ENCODE peak calls at places on chromosomes 12 and 14, in six cellular contexts. Z, P, H, E, O and V are unnamed samples.

GRCh38 chr12:113088971-113089756 is 32.6 kb downstream of the DTX1 start:
- DNase-seq in H (no peak), P (peak), Z (no peak), E (no peak), O (peak), V (no peak)

GRCh38 chr12:48980389-48980952 is 2.3 kb downstream of the WNT1 start:
- DNase-seq in Z (no peak), H (no peak), O (no peak), E (no peak), P (no peak), V (peak)

GRCh38 chr12:49980501-49981158 is 7.9 kb downstream of the AQP6 start:
- DNase-seq in Z (no peak), H (no peak), E (no peak), P (no peak), O (no peak), V (peak)

GRCh38 chr14:35879141-35879648 is 53.1 kb downstream of the BRMS1L start:
- DNase-seq in E (peak), H (no peak), Z (peak), O (no peak), P (no peak), V (no peak)

GRCh38 chr14:64438181-64438839 is 27.0 kb upstream of the AKAP5 start:
- DNase-seq in P (no peak), O (no peak), Z (peak), H (no peak), E (peak), V (no peak)

GRCh38 chr14:105168496-105168978 is at the start of gene JAG2:
- DNase-seq in P (no peak), O (peak), Z (no peak), H (peak), E (peak), V (peak)

GRCh38 chr12:126747530-126748149 is 1519.3 kb upstream of the TMEM132C start:
- DNase-seq in E (peak), Z (peak), O (peak), H (peak), P (peak), V (no peak)

GRCh38 chr12:88951860-88952483 is 371.7 kb upstream of the KITLG start:
- DNase-seq in O (no peak), H (no peak), P (no peak), Z (no peak), E (no peak), V (no peak)

GRCh38 chr12:64608901-64609542 is 1.3 kb upstream of the RASSF3 start:
- DNase-seq in O (peak), Z (peak), E (peak), P (no peak), H (no peak), V (peak)

GRCh38 chr14:84247693-84248092 is 1282.3 kb upstream of the FLRT2 start:
- DNase-seq in H (no peak), P (no peak), E (no peak), O (no peak), Z (no peak), V (no peak)

GRCh38 chr12:79547735-79548347 is 142.9 kb downstream of the PAWR start:
- DNase-seq in O (no peak), Z (peak), H (peak), P (no peak), E (peak), V (peak)

GRCh38 chr12:93122089-93122488 is 193.0 kb upstream of the EEA1 start:
- DNase-seq in O (no peak), Z (peak), P (no peak), H (no peak), E (peak), V (no peak)